ENCODE peak calls at places on chromosomes 16 and 17, in seven cellular contexts. K, C, R, Y, B, H and D are unnamed samples. For H3K9me3, the result is how much of the 10 kb centered on the place peaks cover.

GRCh38 chr17:81011951-81012350 is 20.3 kb downstream of the CHMP6 start:
- DNase-seq in K (no peak), Y (no peak), R (peak), C (no peak), B (no peak), H (no peak), D (no peak)

GRCh38 chr16:20074089-20074956 is 633 bp upstream of the GPR139 start:
- DNase-seq in Y (no peak), R (no peak), C (no peak), H (no peak), B (no peak), K (no peak), D (no peak)

GRCh38 chr17:81582769-81583168 is 30.6 kb upstream of the FAAP100 start:
- DNase-seq in Y (no peak), K (peak), H (no peak), B (no peak), C (no peak), R (no peak), D (no peak)

GRCh38 chr17:14744716-14745115 is 443.8 kb downstream of the HS3ST3B1 start:
- DNase-seq in K (no peak), H (no peak), B (no peak), Y (no peak), C (no peak), R (no peak), D (no peak)

GRCh38 chr17:73262676-73263642 is 1.3 kb upstream of the CPSF4L start:
- DNase-seq in H (no peak), Y (no peak), R (no peak), K (peak), B (no peak), C (no peak), D (no peak)

GRCh38 chr17:63988741-63989621 is 9.2 kb upstream of the PRR29 start:
- DNase-seq in B (no peak), K (peak), R (peak), C (no peak), H (no peak), Y (no peak), D (no peak)

GRCh38 chr17:59859444-59860025 is 33.2 kb downstream of the TUBD1 start:
- DNase-seq in B (no peak), C (no peak), H (no peak), R (no peak), K (no peak), Y (no peak), D (peak)

GRCh38 chr17:28854457-28855382 is at the start of gene ERAL1:
- DNase-seq in K (peak), R (peak), C (peak), Y (peak), H (peak), B (peak), D (peak)

GRCh38 chr17:68509151-68510057 is 2.8 kb upstream of the PRKAR1A start:
- DNase-seq in C (no peak), H (no peak), K (no peak), Y (no peak), B (no peak), R (no peak), D (no peak)

GRCh38 chr16:29804020-29804419 is 2.3 kb upstream of the MAZ start:
- DNase-seq in Y (no peak), R (no peak), B (no peak), K (peak), C (no peak), H (no peak), D (no peak)

GRCh38 chr17:373616-374225 is 21.1 kb upstream of the RPH3AL start:
- DNase-seq in R (no peak), K (no peak), C (no peak), H (no peak), Y (no peak), B (no peak), D (no peak)

GRCh38 chr17:70661342-70662222 is 492.2 kb downstream of the KCNJ2 start:
- DNase-seq in Y (no peak), R (no peak), B (no peak), H (no peak), K (no peak), C (no peak), D (no peak)

GRCh38 chr16:52557236-52557635 is 10.3 kb upstream of the TOX3 start:
- DNase-seq in R (no peak), B (no peak), K (no peak), Y (no peak), C (no peak), H (no peak), D (no peak)

GRCh38 chr17:59492091-59492451 is 73.3 kb upstream of the DHX40 start:
- DNase-seq in H (no peak), R (no peak), Y (no peak), K (no peak), B (no peak), C (no peak), D (no peak)

GRCh38 chr17:57927048-57927723 is 28.0 kb downstream of the CUEDC1 start:
- DNase-seq in K (peak), C (no peak), Y (no peak), R (no peak), B (no peak), H (peak), D (peak)

GRCh38 chr17:38511126-38512108 is 83.2 kb downstream of the ARHGAP23 start:
- DNase-seq in B (no peak), H (no peak), Y (no peak), C (no peak), R (no peak), K (peak), D (peak)

GRCh38 chr16:70402916-70403659 is 35.8 kb downstream of the ST3GAL2 start:
- DNase-seq in H (no peak), R (no peak), C (no peak), B (no peak), K (no peak), Y (no peak), D (peak)

GRCh38 chr17:64662774-64663367 is 764 bp upstream of the SMURF2 start:
- DNase-seq in H (no peak), C (no peak), Y (no peak), K (no peak), R (no peak), B (no peak), D (no peak)

GRCh38 chr17:41304091-41304490 is 1.4 kb upstream of the KRTAP29-1 start:
- DNase-seq in C (no peak), Y (no peak), K (peak), R (no peak), B (no peak), H (no peak), D (no peak)

GRCh38 chr16:27918755-27919154 is 144.8 kb downstream of the GSG1L start:
- DNase-seq in Y (no peak), B (no peak), H (no peak), K (no peak), C (no peak), R (no peak), D (no peak)

GRCh38 chr17:58969156-58969555 is 137.5 kb downstream of the TRIM37 start:
- DNase-seq in B (no peak), C (no peak), H (no peak), Y (no peak), R (no peak), K (no peak), D (no peak)

GRCh38 chr17:46190763-46191162 is 2.5 kb downstream of the KANSL1 start:
- DNase-seq in C (no peak), K (no peak), B (no peak), H (no peak), Y (no peak), R (no peak), D (peak)

GRCh38 chr16:48734220-48734619 is 124.2 kb upstream of the N4BP1 start:
- DNase-seq in H (no peak), Y (no peak), B (no peak), K (no peak), R (no peak), C (no peak), D (no peak)

GRCh38 chr16:75024182-75024581 is 25.4 kb downstream of the ZNRF1 start:
- DNase-seq in R (no peak), K (no peak), Y (no peak), B (no peak), H (no peak), C (no peak), D (no peak)

GRCh38 chr17:46826116-46826515 is 7.6 kb upstream of the WNT3 start:
- DNase-seq in H (no peak), K (no peak), C (no peak), Y (no peak), R (no peak), B (no peak), D (no peak)

GRCh38 chr16:81723098-81723723 is 55.9 kb upstream of the PLCG2 start:
- DNase-seq in Y (no peak), H (peak), R (peak), C (no peak), B (no peak), K (peak), D (peak)

GRCh38 chr17:74199306-74200092 is 4.0 kb upstream of the RPL38 start:
- DNase-seq in R (peak), B (peak), C (peak), K (peak), Y (peak), H (peak), D (peak)

GRCh38 chr17:45240905-45241314 is 19.2 kb downstream of the FMNL1 start:
- DNase-seq in Y (no peak), C (no peak), R (no peak), H (no peak), K (no peak), B (no peak), D (no peak)

GRCh38 chr17:77409282-77410161 is 268.8 kb downstream of the SEC14L1 start:
- DNase-seq in R (peak), H (no peak), K (peak), C (no peak), Y (no peak), B (no peak), D (peak)

GRCh38 chr17:51630101-51630671 is 369.8 kb downstream of the UTP18 start:
- DNase-seq in K (no peak), Y (no peak), H (no peak), B (no peak), R (no peak), C (no peak), D (no peak)

GRCh38 chr16:67953641-67954375 is 9.9 kb upstream of the LCAT start:
- DNase-seq in R (no peak), C (no peak), K (no peak), B (no peak), H (no peak), Y (no peak), D (no peak)

GRCh38 chr17:47941998-47942490 is 673 bp downstream of the PNPO start:
- DNase-seq in H (no peak), B (no peak), R (no peak), C (no peak), K (no peak), Y (no peak), D (peak)

GRCh38 chr16:22004321-22004720 is 3.4 kb upstream of the PDZD9 start:
- DNase-seq in C (no peak), H (no peak), R (no peak), Y (no peak), K (no peak), B (no peak), D (no peak)

GRCh38 chr16:84795338-84796053 is 24.3 kb upstream of the CRISPLD2 start:
- DNase-seq in R (no peak), Y (peak), C (no peak), K (peak), B (no peak), H (no peak), D (peak)

GRCh38 chr17:3512512-3513171 is 36.8 kb downstream of the ASPA start:
- DNase-seq in H (peak), R (peak), K (peak), B (peak), Y (no peak), C (no peak), D (peak)

GRCh38 chr16:81003610-81004460 is 2.9 kb downstream of the CMC2 start:
- DNase-seq in C (no peak), H (no peak), B (no peak), K (no peak), Y (no peak), R (no peak), D (peak)

GRCh38 chr17:21127508-21128077 is 829 bp downstream of the DHRS7B start:
- DNase-seq in R (no peak), H (no peak), K (no peak), Y (no peak), C (no peak), B (no peak), D (peak)

GRCh38 chr17:13306310-13306962 is 288.6 kb upstream of the ELAC2 start:
- DNase-seq in R (peak), H (peak), C (no peak), K (no peak), Y (no peak), B (no peak), D (peak)

GRCh38 chr17:19805006-19805405 is 56.9 kb upstream of the ALDH3A1 start:
- DNase-seq in C (no peak), B (no peak), R (no peak), H (no peak), Y (no peak), K (no peak), D (peak)

GRCh38 chr17:18993876-18994275 is 10.7 kb downstream of the FAM83G start:
- DNase-seq in B (no peak), K (no peak), H (no peak), R (no peak), Y (no peak), C (no peak), D (no peak)

DNA sequence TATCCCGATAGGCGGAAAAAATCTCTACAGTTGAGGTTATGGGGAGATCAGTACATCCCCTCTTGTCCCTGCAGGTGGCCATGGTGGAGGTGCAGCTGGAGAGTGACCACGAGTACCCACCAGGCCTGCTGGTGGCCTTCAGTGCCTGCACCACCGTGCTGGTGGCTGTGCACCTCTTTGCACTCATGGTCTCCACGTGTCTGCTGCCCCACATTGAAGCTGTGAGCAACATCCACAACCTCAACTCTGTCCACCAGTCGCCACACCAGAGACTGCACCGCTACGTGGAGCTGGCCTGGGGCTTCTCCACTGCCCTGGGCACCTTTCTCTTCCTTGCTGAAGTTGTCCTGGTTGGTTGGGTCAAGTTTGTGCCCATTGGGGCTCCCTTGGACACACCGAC is 4.2 kb downstream of the ORAI3 start:
- DNase-seq in K (no peak), Y (no peak), R (no peak), H (no peak), C (no peak), B (no peak), D (no peak)
- H3K4me3 ChIP-seq in K (no peak), Y (no peak), R (no peak), H (no peak), C (no peak), B (no peak), D (no peak)

DNA sequence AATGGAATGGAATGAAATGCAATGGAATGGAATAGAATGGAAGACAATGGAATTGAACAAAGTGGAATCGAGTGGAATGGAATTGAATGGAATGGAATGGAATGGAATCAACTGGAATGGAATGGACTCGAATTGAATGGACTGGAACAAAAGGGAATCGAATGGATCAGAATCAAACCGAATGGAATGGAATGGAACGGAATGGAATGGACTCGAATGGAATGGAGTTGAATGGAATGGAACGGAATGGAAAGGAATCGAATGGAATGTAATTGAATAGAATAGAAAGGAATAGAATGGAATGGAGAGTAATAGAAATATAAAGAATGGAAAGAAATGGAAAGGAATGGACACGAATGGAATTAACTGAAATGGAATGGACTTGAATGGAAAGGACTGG is 475.2 kb upstream of the WSB1 start:
- DNase-seq in B (no peak), R (no peak), H (peak), Y (peak), C (no peak), K (no peak), D (peak)
- H3K9me3 ChIP-seq in B (under half), R (under half), H (under half), Y (half or more), C (under half), K (half or more), D (under half)

GRCh38 chr16:47571711-47572110 is 110.6 kb downstream of the PHKB start:
- DNase-seq in Y (no peak), B (no peak), R (no peak), C (no peak), H (no peak), K (no peak), D (no peak)

GRCh38 chr16:47568355-47568754 is 107.2 kb downstream of the PHKB start:
- DNase-seq in Y (no peak), R (no peak), C (no peak), H (no peak), B (no peak), K (no peak), D (no peak)

GRCh38 chr16:47571049-47571448 is 109.9 kb downstream of the PHKB start:
- DNase-seq in B (no peak), Y (no peak), R (no peak), H (no peak), K (no peak), C (no peak), D (no peak)

GRCh38 chr16:47565454-47565853 is 104.3 kb downstream of the PHKB start:
- DNase-seq in K (no peak), R (no peak), C (no peak), Y (peak), H (no peak), B (no peak), D (no peak)

DNA sequence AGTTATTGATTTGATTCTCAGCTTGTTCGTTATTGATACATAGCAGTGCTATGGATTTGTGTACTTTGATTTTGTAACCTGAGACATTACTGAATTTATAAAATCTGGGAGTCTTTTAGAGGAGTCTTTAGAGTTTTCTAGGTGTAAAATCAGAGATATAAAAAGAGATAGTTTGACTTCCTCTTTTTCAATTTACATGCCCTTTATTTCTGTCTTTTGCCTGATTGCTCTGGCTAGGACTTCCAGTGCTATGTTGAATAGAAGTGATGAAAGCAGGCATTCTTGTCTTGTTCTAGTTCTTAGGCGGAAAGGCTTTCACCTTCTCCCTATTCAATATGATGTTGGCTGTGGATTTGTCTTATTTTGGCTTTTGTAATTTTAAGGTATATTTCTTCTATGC is 106.2 kb downstream of the PHKB start:
- DNase-seq in H (no peak), R (no peak), B (no peak), Y (no peak), K (no peak), C (no peak), D (no peak)
- H3K4me3 ChIP-seq in H (no peak), R (no peak), B (no peak), Y (no peak), K (no peak), C (no peak), D (no peak)

GRCh38 chr16:35749253-35750141 is 2290.1 kb downstream of the TP53TG3F start:
- DNase-seq in K (peak), C (no peak), H (no peak), R (no peak), B (peak), Y (peak), D (no peak)
- H3K9me3 ChIP-seq in K (under half), C (under half), H (half or more), R (under half), B (under half), Y (under half), D (under half)